ENCODE peak calls at places on chromosomes 7 and 10, in four cellular contexts. One of them, this sample, is unnamed.

GRCh38 chr7:149625339-149625946 is 127.8 kb upstream of the ZNF746 start:
- DNase-seq in cardiac muscle cell: peak
- DNase-seq in amygdala: peak
- DNase-seq in NCI-H146: peak
- DNase-seq in this sample: no peak

GRCh38 chr10:116893686-116894037 is 44.4 kb downstream of the ENO4 start:
- DNase-seq in cardiac muscle cell: no peak
- DNase-seq in amygdala: no peak
- DNase-seq in NCI-H146: no peak
- DNase-seq in this sample: no peak

GRCh38 chr10:33719005-33719703 is 384.7 kb upstream of the NRP1 start:
- DNase-seq in cardiac muscle cell: peak
- DNase-seq in amygdala: no peak
- DNase-seq in NCI-H146: no peak
- DNase-seq in this sample: no peak

GRCh38 chr10:29104661-29105369 is 184.1 kb upstream of the LYZL1 start:
- DNase-seq in cardiac muscle cell: no peak
- DNase-seq in amygdala: no peak
- DNase-seq in NCI-H146: no peak
- DNase-seq in this sample: no peak

GRCh38 chr7:92944633-92945032 is 108.3 kb upstream of the CDK6 start:
- DNase-seq in cardiac muscle cell: peak
- DNase-seq in amygdala: no peak
- DNase-seq in NCI-H146: no peak
- DNase-seq in this sample: no peak

GRCh38 chr10:24444337-24444736 is 235.4 kb downstream of the KIAA1217 start:
- DNase-seq in cardiac muscle cell: peak
- DNase-seq in amygdala: no peak
- DNase-seq in NCI-H146: no peak
- DNase-seq in this sample: no peak

GRCh38 chr10:121310151-121310711 is 288.0 kb downstream of the FGFR2 start:
- DNase-seq in cardiac muscle cell: no peak
- DNase-seq in amygdala: no peak
- DNase-seq in NCI-H146: peak
- DNase-seq in this sample: no peak

GRCh38 chr7:96311967-96312366 is 9.9 kb downstream of the SLC25A13 start:
- DNase-seq in cardiac muscle cell: peak
- DNase-seq in amygdala: no peak
- DNase-seq in NCI-H146: no peak
- DNase-seq in this sample: peak

GRCh38 chr7:42233939-42234338 is 3.1 kb downstream of the GLI3 start:
- DNase-seq in cardiac muscle cell: peak
- DNase-seq in amygdala: no peak
- DNase-seq in NCI-H146: no peak
- DNase-seq in this sample: no peak

GRCh38 chr7:145848691-145849090 is 267.9 kb upstream of the CNTNAP2 start:
- DNase-seq in cardiac muscle cell: no peak
- DNase-seq in amygdala: no peak
- DNase-seq in NCI-H146: peak
- DNase-seq in this sample: no peak

GRCh38 chr10:23556727-23557440 is 118.0 kb downstream of the OTUD1 start:
- DNase-seq in cardiac muscle cell: no peak
- DNase-seq in amygdala: no peak
- DNase-seq in NCI-H146: no peak
- DNase-seq in this sample: no peak

GRCh38 chr7:124992881-124993562 is 63.4 kb upstream of the POT1 start:
- DNase-seq in cardiac muscle cell: peak
- DNase-seq in amygdala: no peak
- DNase-seq in NCI-H146: no peak
- DNase-seq in this sample: peak

GRCh38 chr7:79176859-79177477 is 276.5 kb downstream of the MAGI2 start:
- DNase-seq in cardiac muscle cell: peak
- DNase-seq in amygdala: no peak
- DNase-seq in NCI-H146: peak
- DNase-seq in this sample: no peak

GRCh38 chr10:71957546-71958275 is 6.5 kb upstream of the CHST3 start:
- DNase-seq in cardiac muscle cell: peak
- DNase-seq in amygdala: no peak
- DNase-seq in NCI-H146: no peak
- DNase-seq in this sample: no peak

GRCh38 chr7:16764942-16765341 is 11.4 kb downstream of the TSPAN13 start:
- DNase-seq in cardiac muscle cell: no peak
- DNase-seq in amygdala: no peak
- DNase-seq in NCI-H146: no peak
- DNase-seq in this sample: no peak

GRCh38 chr7:22849158-22849557 is 26.5 kb upstream of the TOMM7 start:
- DNase-seq in cardiac muscle cell: no peak
- DNase-seq in amygdala: no peak
- DNase-seq in NCI-H146: peak
- DNase-seq in this sample: no peak

GRCh38 chr10:6953131-6953834 is 373.2 kb upstream of the PRKCQ start:
- DNase-seq in cardiac muscle cell: no peak
- DNase-seq in amygdala: no peak
- DNase-seq in NCI-H146: peak
- DNase-seq in this sample: no peak

GRCh38 chr10:21281173-21281572 is 244.3 kb downstream of the SKIDA1 start:
- DNase-seq in cardiac muscle cell: no peak
- DNase-seq in amygdala: no peak
- DNase-seq in NCI-H146: no peak
- DNase-seq in this sample: no peak

GRCh38 chr7:2954433-2954853 is 89.2 kb downstream of the CARD11 start:
- DNase-seq in cardiac muscle cell: no peak
- DNase-seq in amygdala: no peak
- DNase-seq in NCI-H146: no peak
- DNase-seq in this sample: peak

GRCh38 chr7:127940365-127941160 is 90.7 kb downstream of the LRRC4 start:
- DNase-seq in cardiac muscle cell: peak
- DNase-seq in amygdala: no peak
- DNase-seq in NCI-H146: no peak
- DNase-seq in this sample: no peak

GRCh38 chr7:26197153-26198115 is 3.1 kb downstream of the HNRNPA2B1 start:
- DNase-seq in cardiac muscle cell: no peak
- DNase-seq in amygdala: no peak
- DNase-seq in NCI-H146: no peak
- DNase-seq in this sample: no peak

GRCh38 chr10:4780782-4781181 is 45.2 kb upstream of the AKR1E2 start:
- DNase-seq in cardiac muscle cell: peak
- DNase-seq in amygdala: no peak
- DNase-seq in NCI-H146: no peak
- DNase-seq in this sample: no peak

GRCh38 chr10:123009105-123009805 is 449 bp downstream of the ACADSB start:
- DNase-seq in cardiac muscle cell: peak
- DNase-seq in amygdala: no peak
- DNase-seq in NCI-H146: peak
- DNase-seq in this sample: peak

GRCh38 chr7:100818366-100818765 is 9.0 kb downstream of the EPHB4 start:
- DNase-seq in cardiac muscle cell: no peak
- DNase-seq in amygdala: no peak
- DNase-seq in NCI-H146: no peak
- DNase-seq in this sample: no peak

GRCh38 chr10:70668454-70668970 is 3.8 kb upstream of the ADAMTS14 start:
- DNase-seq in cardiac muscle cell: peak
- DNase-seq in amygdala: no peak
- DNase-seq in NCI-H146: no peak
- DNase-seq in this sample: no peak

GRCh38 chr7:24797270-24797669 is 40.0 kb upstream of the GSDME start:
- DNase-seq in cardiac muscle cell: no peak
- DNase-seq in amygdala: no peak
- DNase-seq in NCI-H146: no peak
- DNase-seq in this sample: no peak

GRCh38 chr7:84497873-84498272 is 303.3 kb upstream of the SEMA3A start:
- DNase-seq in cardiac muscle cell: peak
- DNase-seq in amygdala: no peak
- DNase-seq in NCI-H146: no peak
- DNase-seq in this sample: no peak

GRCh38 chr7:66841898-66842297 is 79.1 kb upstream of the TMEM248 start:
- DNase-seq in cardiac muscle cell: no peak
- DNase-seq in amygdala: no peak
- DNase-seq in NCI-H146: no peak
- DNase-seq in this sample: no peak

GRCh38 chr10:132322621-132323048 is 9.4 kb upstream of the LRRC27 start:
- DNase-seq in cardiac muscle cell: peak
- DNase-seq in amygdala: no peak
- DNase-seq in NCI-H146: no peak
- DNase-seq in this sample: peak

GRCh38 chr7:118324790-118325449 is 100.4 kb downstream of the ANKRD7 start:
- DNase-seq in cardiac muscle cell: no peak
- DNase-seq in amygdala: no peak
- DNase-seq in NCI-H146: no peak
- DNase-seq in this sample: no peak

GRCh38 chr10:128908109-128908898 is 558.7 kb upstream of the MGMT start:
- DNase-seq in cardiac muscle cell: no peak
- DNase-seq in amygdala: no peak
- DNase-seq in NCI-H146: no peak
- DNase-seq in this sample: no peak

This sample was measured in tibial artery.